ENCODE peak calls at places on chromosomes 11 and 22, in eight cellular contexts. R, F, E, V, A, I, S and U are unnamed samples.

GRCh38 chr11:79290766-79291165 is 150.1 kb downstream of the TENM4 start:
- DNase-seq in I (no peak), E (no peak), V (no peak), S (no peak), R (no peak), A (no peak), F (no peak), U (no peak)

GRCh38 chr11:46930089-46930488 is 6.5 kb upstream of the CSTPP1 start:
- DNase-seq in S (no peak), I (peak), R (no peak), F (no peak), V (no peak), A (no peak), E (no peak), U (no peak)

GRCh38 chr22:30196867-30197336 is 49.7 kb downstream of the LIF start:
- DNase-seq in V (no peak), F (no peak), S (no peak), A (no peak), E (no peak), R (no peak), I (no peak), U (no peak)

GRCh38 chr11:67174311-67174710 is 55.2 kb downstream of the KDM2A start:
- DNase-seq in R (no peak), E (no peak), I (no peak), S (no peak), F (no peak), V (no peak), A (no peak), U (no peak)

GRCh38 chr11:130431806-130432205 is 3.4 kb upstream of the ADAMTS8 start:
- DNase-seq in E (no peak), S (no peak), R (no peak), V (no peak), I (no peak), F (no peak), A (no peak), U (no peak)

GRCh38 chr11:13462311-13462927 is 603 bp downstream of the BTBD10 start:
- DNase-seq in E (peak), A (peak), F (no peak), R (peak), I (peak), V (no peak), S (peak), U (peak)

GRCh38 chr11:3222941-3223905 is 4.6 kb upstream of the MRGPRG start:
- DNase-seq in I (no peak), E (no peak), S (no peak), A (no peak), R (peak), V (no peak), F (no peak), U (no peak)

GRCh38 chr11:33500865-33501479 is 199.7 kb downstream of the C11orf91 start:
- DNase-seq in S (no peak), E (no peak), F (no peak), R (no peak), I (no peak), V (no peak), A (no peak), U (no peak)

GRCh38 chr11:85961930-85962363 is 106.8 kb downstream of the CCDC83 start:
- DNase-seq in V (no peak), E (no peak), F (no peak), R (no peak), S (no peak), A (no peak), I (no peak), U (no peak)

GRCh38 chr11:66708701-66709100 is 20.3 kb downstream of the SPTBN2 start:
- DNase-seq in S (no peak), A (no peak), V (no peak), I (no peak), E (no peak), R (no peak), F (no peak), U (no peak)

GRCh38 chr11:106840146-106840545 is 178.1 kb downstream of the GUCY1A2 start:
- DNase-seq in F (no peak), A (no peak), S (no peak), R (no peak), E (no peak), I (no peak), V (no peak), U (no peak)

GRCh38 chr22:50703726-50704509 is 31.3 kb downstream of the SHANK3 start:
- DNase-seq in V (no peak), E (no peak), R (no peak), S (peak), A (no peak), I (no peak), F (peak), U (no peak)

GRCh38 chr11:79047356-79047755 is 393.5 kb downstream of the TENM4 start:
- DNase-seq in R (no peak), F (no peak), E (no peak), S (no peak), I (no peak), V (no peak), A (no peak), U (no peak)

GRCh38 chr11:72924568-72925190 is 110.5 kb downstream of the ATG16L2 start:
- DNase-seq in A (no peak), S (peak), V (no peak), E (no peak), I (peak), F (no peak), R (peak), U (no peak)

GRCh38 chr11:82003024-82003423 is 730.6 kb downstream of the FAM181B start:
- DNase-seq in I (no peak), A (no peak), R (no peak), F (no peak), S (no peak), V (no peak), E (no peak), U (no peak)

GRCh38 chr11:130001491-130002351 is 914 bp downstream of the PRDM10 start:
- DNase-seq in F (peak), V (no peak), S (peak), I (peak), R (peak), A (peak), E (peak), U (peak)

GRCh38 chr11:111938687-111939160 is 1.6 kb downstream of the DIXDC1 start:
- DNase-seq in R (peak), E (no peak), V (no peak), S (peak), I (no peak), F (no peak), A (no peak), U (peak)

GRCh38 chr22:30806391-30806861 is 111.8 kb downstream of the OSBP2 start:
- DNase-seq in I (no peak), R (no peak), V (no peak), E (no peak), S (no peak), A (no peak), F (no peak), U (no peak)

GRCh38 chr22:48640890-48641771 is 1186.5 kb downstream of the BRD1 start:
- DNase-seq in E (no peak), F (no peak), V (no peak), I (no peak), S (no peak), A (no peak), R (no peak), U (no peak)

GRCh38 chr22:47401976-47402770 is 639.7 kb downstream of the TBC1D22A start:
- DNase-seq in F (peak), V (no peak), I (no peak), A (no peak), S (no peak), E (no peak), R (no peak), U (no peak)